ENCODE peak calls at places on chromosomes 6 and 20, in ten cellular contexts. One of them, this sample, is unnamed.

GRCh38 chr6:42313038-42313437 is 95.4 kb upstream of the MRPS10 start:
- DNase-seq in dorsolateral prefrontal cortex: no peak
- DNase-seq in foreskin fibroblast: peak
- DNase-seq in nephron progenitor cell: no peak
- DNase-seq in endothelial cell: no peak
- DNase-seq in body of pancreas: no peak
- DNase-seq in suprapubic skin: no peak
- DNase-seq in heart right ventricle: no peak
- DNase-seq in cardiac fibroblast: peak
- DNase-seq in HFFc6: peak
- DNase-seq in this sample: no peak

GRCh38 chr20:57400821-57401564 is 9.8 kb downstream of the RBM38 start:
- DNase-seq in dorsolateral prefrontal cortex: no peak
- DNase-seq in foreskin fibroblast: no peak
- DNase-seq in nephron progenitor cell: no peak
- DNase-seq in endothelial cell: no peak
- DNase-seq in body of pancreas: no peak
- DNase-seq in suprapubic skin: no peak
- DNase-seq in heart right ventricle: no peak
- DNase-seq in cardiac fibroblast: no peak
- DNase-seq in HFFc6: no peak
- DNase-seq in this sample: peak

GRCh38 chr6:156777577-156777865 is 343 bp downstream of the ARID1B start:
- DNase-seq in dorsolateral prefrontal cortex: no peak
- DNase-seq in foreskin fibroblast: no peak
- DNase-seq in nephron progenitor cell: no peak
- DNase-seq in endothelial cell: no peak
- DNase-seq in body of pancreas: no peak
- DNase-seq in suprapubic skin: no peak
- DNase-seq in heart right ventricle: no peak
- DNase-seq in cardiac fibroblast: no peak
- DNase-seq in HFFc6: no peak
- DNase-seq in this sample: no peak

GRCh38 chr20:17562804-17563305 is 7.0 kb upstream of the DSTN start:
- DNase-seq in dorsolateral prefrontal cortex: no peak
- DNase-seq in foreskin fibroblast: peak
- DNase-seq in nephron progenitor cell: no peak
- DNase-seq in endothelial cell: no peak
- DNase-seq in body of pancreas: peak
- DNase-seq in suprapubic skin: no peak
- DNase-seq in heart right ventricle: no peak
- DNase-seq in cardiac fibroblast: peak
- DNase-seq in HFFc6: peak
- DNase-seq in this sample: no peak

GRCh38 chr20:48656120-48656519 is 171.7 kb downstream of the PREX1 start:
- DNase-seq in dorsolateral prefrontal cortex: no peak
- DNase-seq in foreskin fibroblast: no peak
- DNase-seq in nephron progenitor cell: no peak
- DNase-seq in endothelial cell: no peak
- DNase-seq in body of pancreas: no peak
- DNase-seq in suprapubic skin: no peak
- DNase-seq in heart right ventricle: no peak
- DNase-seq in cardiac fibroblast: no peak
- DNase-seq in HFFc6: no peak
- DNase-seq in this sample: no peak

GRCh38 chr6:135423649-135424128 is 73.9 kb downstream of the AHI1 start:
- DNase-seq in dorsolateral prefrontal cortex: no peak
- DNase-seq in foreskin fibroblast: peak
- DNase-seq in nephron progenitor cell: no peak
- DNase-seq in endothelial cell: no peak
- DNase-seq in body of pancreas: peak
- DNase-seq in suprapubic skin: no peak
- DNase-seq in heart right ventricle: no peak
- DNase-seq in cardiac fibroblast: peak
- DNase-seq in HFFc6: peak
- DNase-seq in this sample: peak

GRCh38 chr6:90088009-90088408 is 193.7 kb downstream of the GJA10 start:
- DNase-seq in dorsolateral prefrontal cortex: no peak
- DNase-seq in foreskin fibroblast: peak
- DNase-seq in nephron progenitor cell: no peak
- DNase-seq in endothelial cell: no peak
- DNase-seq in body of pancreas: no peak
- DNase-seq in suprapubic skin: no peak
- DNase-seq in heart right ventricle: no peak
- DNase-seq in cardiac fibroblast: peak
- DNase-seq in HFFc6: no peak
- DNase-seq in this sample: no peak

GRCh38 chr6:33053230-33053629 is 20.2 kb downstream of the HLA-DPA1 start:
- DNase-seq in dorsolateral prefrontal cortex: no peak
- DNase-seq in foreskin fibroblast: peak
- DNase-seq in nephron progenitor cell: no peak
- DNase-seq in endothelial cell: no peak
- DNase-seq in body of pancreas: no peak
- DNase-seq in suprapubic skin: no peak
- DNase-seq in heart right ventricle: no peak
- DNase-seq in cardiac fibroblast: no peak
- DNase-seq in HFFc6: no peak
- DNase-seq in this sample: no peak

GRCh38 chr6:90849686-90850085 is 262.8 kb upstream of the MAP3K7 start:
- DNase-seq in dorsolateral prefrontal cortex: no peak
- DNase-seq in foreskin fibroblast: no peak
- DNase-seq in nephron progenitor cell: no peak
- DNase-seq in endothelial cell: no peak
- DNase-seq in body of pancreas: no peak
- DNase-seq in suprapubic skin: no peak
- DNase-seq in heart right ventricle: no peak
- DNase-seq in cardiac fibroblast: no peak
- DNase-seq in HFFc6: no peak
- DNase-seq in this sample: no peak

GRCh38 chr6:30544666-30545272 is 11.5 kb downstream of the GNL1 start:
- DNase-seq in dorsolateral prefrontal cortex: no peak
- DNase-seq in foreskin fibroblast: peak
- DNase-seq in nephron progenitor cell: peak
- DNase-seq in endothelial cell: no peak
- DNase-seq in body of pancreas: peak
- DNase-seq in suprapubic skin: no peak
- DNase-seq in heart right ventricle: no peak
- DNase-seq in cardiac fibroblast: peak
- DNase-seq in HFFc6: peak
- DNase-seq in this sample: peak

GRCh38 chr6:35663001-35663400 is 25.7 kb downstream of the FKBP5 start:
- DNase-seq in dorsolateral prefrontal cortex: no peak
- DNase-seq in foreskin fibroblast: peak
- DNase-seq in nephron progenitor cell: no peak
- DNase-seq in endothelial cell: no peak
- DNase-seq in body of pancreas: peak
- DNase-seq in suprapubic skin: no peak
- DNase-seq in heart right ventricle: no peak
- DNase-seq in cardiac fibroblast: no peak
- DNase-seq in HFFc6: no peak
- DNase-seq in this sample: no peak

DNA sequence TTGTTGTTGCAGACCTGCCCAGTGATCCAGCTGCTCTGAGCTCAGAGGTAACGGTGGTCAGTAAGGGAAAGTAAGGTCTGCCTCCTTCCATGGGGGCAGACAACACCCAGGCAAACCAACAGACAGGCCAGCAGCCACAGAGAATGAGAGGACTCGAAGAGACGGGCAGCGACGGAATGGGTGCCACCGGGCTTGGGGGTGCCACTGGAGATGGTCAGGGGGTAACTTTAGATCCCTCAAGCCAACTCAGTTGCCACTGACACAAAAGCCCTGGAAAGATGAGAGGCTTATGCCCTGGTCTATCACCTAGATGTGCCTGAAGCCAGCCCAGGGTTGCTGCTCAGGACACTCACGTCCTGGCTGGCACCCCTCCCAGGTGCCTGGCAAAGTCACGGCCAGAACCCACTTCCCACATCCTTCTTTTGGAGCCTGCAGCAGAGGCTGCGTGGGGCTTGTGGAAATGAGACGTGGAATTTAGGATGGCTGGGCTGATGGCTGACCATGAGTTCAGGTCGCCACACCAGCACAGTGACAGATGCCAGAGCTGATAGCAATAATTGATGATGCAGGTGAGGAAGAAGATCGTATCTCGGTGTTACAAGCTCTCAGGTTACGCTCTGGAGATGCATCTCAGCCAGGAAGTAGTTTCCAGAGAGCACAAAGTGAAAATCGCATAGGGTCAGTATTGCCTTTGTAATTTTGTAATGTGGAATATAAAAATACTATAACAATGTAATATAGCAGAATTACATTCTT is 209.1 kb downstream of the SYNDIG1 start:
- DNase-seq in dorsolateral prefrontal cortex: no peak
- DNase-seq in foreskin fibroblast: no peak
- DNase-seq in nephron progenitor cell: no peak
- DNase-seq in endothelial cell: no peak
- DNase-seq in body of pancreas: no peak
- DNase-seq in suprapubic skin: peak
- DNase-seq in heart right ventricle: no peak
- DNase-seq in cardiac fibroblast: no peak
- DNase-seq in HFFc6: no peak
- DNase-seq in this sample: no peak
- TF ChIP-seq CTCF in dorsolateral prefrontal cortex: no peak
- TF ChIP-seq CTCF in foreskin fibroblast: no peak
- TF ChIP-seq CTCF in nephron progenitor cell: no peak
- TF ChIP-seq CTCF in endothelial cell: no peak
- TF ChIP-seq CTCF in body of pancreas: no peak
- TF ChIP-seq CTCF in suprapubic skin: no peak
- TF ChIP-seq CTCF in heart right ventricle: no peak
- TF ChIP-seq CTCF in cardiac fibroblast: no peak
- TF ChIP-seq CTCF in HFFc6: no peak
- TF ChIP-seq CTCF in this sample: no peak

GRCh38 chr20:13249118-13249859 is 28.2 kb downstream of the ISM1 start:
- DNase-seq in dorsolateral prefrontal cortex: no peak
- DNase-seq in foreskin fibroblast: no peak
- DNase-seq in nephron progenitor cell: no peak
- DNase-seq in endothelial cell: no peak
- DNase-seq in body of pancreas: no peak
- DNase-seq in suprapubic skin: no peak
- DNase-seq in heart right ventricle: no peak
- DNase-seq in cardiac fibroblast: no peak
- DNase-seq in HFFc6: no peak
- DNase-seq in this sample: no peak

GRCh38 chr20:13238001-13238653 is 17.1 kb downstream of the ISM1 start:
- DNase-seq in dorsolateral prefrontal cortex: no peak
- DNase-seq in foreskin fibroblast: no peak
- DNase-seq in nephron progenitor cell: no peak
- DNase-seq in endothelial cell: no peak
- DNase-seq in body of pancreas: no peak
- DNase-seq in suprapubic skin: no peak
- DNase-seq in heart right ventricle: no peak
- DNase-seq in cardiac fibroblast: no peak
- DNase-seq in HFFc6: no peak
- DNase-seq in this sample: no peak

GRCh38 chr20:13245250-13245723 is 24.2 kb downstream of the ISM1 start:
- DNase-seq in dorsolateral prefrontal cortex: no peak
- DNase-seq in foreskin fibroblast: no peak
- DNase-seq in nephron progenitor cell: no peak
- DNase-seq in endothelial cell: no peak
- DNase-seq in body of pancreas: no peak
- DNase-seq in suprapubic skin: no peak
- DNase-seq in heart right ventricle: no peak
- DNase-seq in cardiac fibroblast: no peak
- DNase-seq in HFFc6: no peak
- DNase-seq in this sample: no peak

DNA sequence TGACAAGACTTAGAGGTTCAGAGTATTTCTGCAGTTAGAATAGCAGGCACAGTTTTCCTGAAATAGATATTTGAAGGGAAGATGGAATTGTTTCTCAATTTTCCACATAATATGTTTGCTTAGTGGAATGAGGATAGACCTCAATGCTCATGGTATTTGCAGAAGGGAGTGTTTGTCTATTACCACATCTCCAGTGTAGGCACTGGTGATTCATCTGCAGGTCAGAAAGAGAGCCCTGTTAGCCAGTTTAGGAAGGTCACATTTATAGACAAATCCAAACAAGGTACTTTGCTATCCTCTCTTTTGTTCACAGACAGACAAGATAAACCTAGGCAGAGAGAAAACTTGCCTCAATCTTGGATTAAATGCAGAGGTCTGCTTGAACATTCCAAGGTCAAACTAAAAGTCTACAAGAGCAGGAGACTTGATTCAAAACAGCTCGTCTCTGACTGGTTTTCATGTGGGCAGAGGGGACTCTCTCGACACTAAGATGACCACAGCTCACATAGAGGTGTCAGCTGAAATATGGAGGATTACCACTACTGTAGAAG is 22.8 kb downstream of the ISM1 start:
- DNase-seq in dorsolateral prefrontal cortex: no peak
- DNase-seq in foreskin fibroblast: peak
- DNase-seq in nephron progenitor cell: no peak
- DNase-seq in endothelial cell: no peak
- DNase-seq in body of pancreas: no peak
- DNase-seq in suprapubic skin: no peak
- DNase-seq in heart right ventricle: no peak
- DNase-seq in cardiac fibroblast: no peak
- DNase-seq in HFFc6: no peak
- DNase-seq in this sample: no peak
- TF ChIP-seq CTCF in dorsolateral prefrontal cortex: no peak
- TF ChIP-seq CTCF in foreskin fibroblast: no peak
- TF ChIP-seq CTCF in nephron progenitor cell: no peak
- TF ChIP-seq CTCF in endothelial cell: no peak
- TF ChIP-seq CTCF in body of pancreas: no peak
- TF ChIP-seq CTCF in suprapubic skin: no peak
- TF ChIP-seq CTCF in heart right ventricle: no peak
- TF ChIP-seq CTCF in cardiac fibroblast: no peak
- TF ChIP-seq CTCF in HFFc6: no peak
- TF ChIP-seq CTCF in this sample: no peak

DNA sequence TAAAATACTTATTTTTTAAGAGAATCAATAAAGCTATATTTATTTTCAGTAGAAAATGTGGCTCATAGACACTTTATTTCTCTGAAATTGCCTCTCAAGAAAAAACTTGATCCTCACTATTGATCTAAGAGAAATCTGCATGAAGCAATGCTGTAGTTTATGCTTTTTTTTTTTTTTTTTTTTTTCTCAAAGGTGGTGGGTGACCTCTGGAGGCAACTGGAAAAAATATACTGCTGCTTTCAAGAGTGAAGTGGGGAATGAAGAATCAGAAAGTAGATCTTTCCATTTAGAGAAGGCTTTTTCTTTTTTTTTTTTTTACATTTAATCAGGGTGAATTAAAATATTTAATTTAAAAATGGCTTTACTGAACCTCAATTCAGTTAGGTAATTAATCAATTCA is 169.3 kb downstream of the SLC16A10 start:
- DNase-seq in dorsolateral prefrontal cortex: no peak
- DNase-seq in foreskin fibroblast: peak
- DNase-seq in nephron progenitor cell: no peak
- DNase-seq in endothelial cell: no peak
- DNase-seq in body of pancreas: no peak
- DNase-seq in suprapubic skin: no peak
- DNase-seq in heart right ventricle: no peak
- DNase-seq in cardiac fibroblast: peak
- DNase-seq in HFFc6: no peak
- DNase-seq in this sample: no peak
- TF ChIP-seq CTCF in dorsolateral prefrontal cortex: no peak
- TF ChIP-seq CTCF in foreskin fibroblast: no peak
- TF ChIP-seq CTCF in nephron progenitor cell: no peak
- TF ChIP-seq CTCF in endothelial cell: no peak
- TF ChIP-seq CTCF in body of pancreas: no peak
- TF ChIP-seq CTCF in suprapubic skin: no peak
- TF ChIP-seq CTCF in heart right ventricle: no peak
- TF ChIP-seq CTCF in cardiac fibroblast: no peak
- TF ChIP-seq CTCF in HFFc6: peak
- TF ChIP-seq CTCF in this sample: peak

GRCh38 chr20:55166063-55166462 is 690.7 kb downstream of the DOK5 start:
- DNase-seq in dorsolateral prefrontal cortex: no peak
- DNase-seq in foreskin fibroblast: no peak
- DNase-seq in nephron progenitor cell: no peak
- DNase-seq in endothelial cell: no peak
- DNase-seq in body of pancreas: no peak
- DNase-seq in suprapubic skin: no peak
- DNase-seq in heart right ventricle: no peak
- DNase-seq in cardiac fibroblast: no peak
- DNase-seq in HFFc6: no peak
- DNase-seq in this sample: no peak
- TF ChIP-seq CTCF in dorsolateral prefrontal cortex: no peak
- TF ChIP-seq CTCF in foreskin fibroblast: no peak
- TF ChIP-seq CTCF in nephron progenitor cell: no peak
- TF ChIP-seq CTCF in endothelial cell: no peak
- TF ChIP-seq CTCF in body of pancreas: no peak
- TF ChIP-seq CTCF in suprapubic skin: no peak
- TF ChIP-seq CTCF in heart right ventricle: no peak
- TF ChIP-seq CTCF in cardiac fibroblast: no peak
- TF ChIP-seq CTCF in HFFc6: no peak
- TF ChIP-seq CTCF in this sample: no peak